ENCODE peak calls at places on chromosomes 5 and 9, in ten cellular contexts. One of them, this sample, is unnamed.
A peak's percentile ranks its signal among the peaks of the same experiment; 100 is the strongest.

GRCh38 chr9:72334658-72335337 is 30.2 kb downstream of the ZFAND5 start:
- DNase-seq in ovary: no peak
- DNase-seq in CD8-positive, alpha-beta T cell: no peak
- DNase-seq in vagina: no peak
- DNase-seq in Panc1: no peak
- DNase-seq in colonic mucosa: no peak
- DNase-seq in right lobe of liver: no peak
- DNase-seq in gastrocnemius medialis: no peak
- DNase-seq in endothelial cell: no peak
- DNase-seq in left ventricle myocardium inferior: no peak
- DNase-seq in this sample: no peak

GRCh38 chr9:8766096-8766495 is 966.5 kb upstream of the DMAC1 start:
- DNase-seq in CD8-positive, alpha-beta T cell: no peak
- DNase-seq in vagina: no peak
- DNase-seq in gastrocnemius medialis: no peak
- DNase-seq in ovary: no peak
- DNase-seq in right lobe of liver: no peak
- DNase-seq in left ventricle myocardium inferior: no peak
- DNase-seq in colonic mucosa: no peak
- DNase-seq in Panc1: no peak
- DNase-seq in endothelial cell: no peak
- DNase-seq in this sample: no peak

GRCh38 chr5:174172104-174172965 is 126.8 kb downstream of the NSG2 start:
- DNase-seq in left ventricle myocardium inferior: no peak
- DNase-seq in colonic mucosa: no peak
- DNase-seq in gastrocnemius medialis: no peak
- DNase-seq in ovary: no peak
- DNase-seq in vagina: peak; percentile 67
- DNase-seq in Panc1: no peak
- DNase-seq in endothelial cell: no peak
- DNase-seq in CD8-positive, alpha-beta T cell: no peak
- DNase-seq in right lobe of liver: no peak
- DNase-seq in this sample: no peak

GRCh38 chr5:158700231-158700996 is 399.3 kb downstream of the EBF1 start:
- DNase-seq in gastrocnemius medialis: no peak
- DNase-seq in left ventricle myocardium inferior: no peak
- DNase-seq in ovary: no peak
- DNase-seq in CD8-positive, alpha-beta T cell: no peak
- DNase-seq in endothelial cell: no peak
- DNase-seq in Panc1: no peak
- DNase-seq in right lobe of liver: no peak
- DNase-seq in vagina: no peak
- DNase-seq in colonic mucosa: no peak
- DNase-seq in this sample: no peak

GRCh38 chr5:78639811-78640210 is 8.8 kb downstream of the LHFPL2 start:
- DNase-seq in right lobe of liver: no peak
- DNase-seq in ovary: no peak
- DNase-seq in gastrocnemius medialis: no peak
- DNase-seq in left ventricle myocardium inferior: no peak
- DNase-seq in Panc1: no peak
- DNase-seq in CD8-positive, alpha-beta T cell: no peak
- DNase-seq in endothelial cell: no peak
- DNase-seq in vagina: no peak
- DNase-seq in colonic mucosa: no peak
- DNase-seq in this sample: no peak

GRCh38 chr9:113463418-113464285 is at the start of gene RGS3:
- DNase-seq in right lobe of liver: peak; percentile 85
- DNase-seq in CD8-positive, alpha-beta T cell: no peak
- DNase-seq in vagina: no peak
- DNase-seq in colonic mucosa: peak; percentile 92
- DNase-seq in Panc1: no peak
- DNase-seq in endothelial cell: peak; percentile 43
- DNase-seq in left ventricle myocardium inferior: peak; percentile 62
- DNase-seq in ovary: peak; percentile 35
- DNase-seq in gastrocnemius medialis: peak; percentile 79
- DNase-seq in this sample: peak; percentile 83

GRCh38 chr9:121765021-121765950 is 113.9 kb downstream of the DAB2IP start:
- DNase-seq in gastrocnemius medialis: peak; percentile 40
- DNase-seq in Panc1: no peak
- DNase-seq in vagina: no peak
- DNase-seq in left ventricle myocardium inferior: peak; percentile 74
- DNase-seq in endothelial cell: no peak
- DNase-seq in ovary: peak; percentile 84
- DNase-seq in CD8-positive, alpha-beta T cell: no peak
- DNase-seq in right lobe of liver: no peak
- DNase-seq in colonic mucosa: no peak
- DNase-seq in this sample: peak; percentile 42

GRCh38 chr5:158882660-158883059 is 217.1 kb downstream of the EBF1 start:
- DNase-seq in right lobe of liver: no peak
- DNase-seq in endothelial cell: no peak
- DNase-seq in gastrocnemius medialis: no peak
- DNase-seq in ovary: no peak
- DNase-seq in vagina: no peak
- DNase-seq in colonic mucosa: no peak
- DNase-seq in CD8-positive, alpha-beta T cell: no peak
- DNase-seq in left ventricle myocardium inferior: no peak
- DNase-seq in Panc1: no peak
- DNase-seq in this sample: no peak

GRCh38 chr9:124894741-124895170 is 32.8 kb downstream of the ARPC5L start:
- DNase-seq in CD8-positive, alpha-beta T cell: peak; percentile 21
- DNase-seq in right lobe of liver: no peak
- DNase-seq in ovary: no peak
- DNase-seq in left ventricle myocardium inferior: no peak
- DNase-seq in gastrocnemius medialis: no peak
- DNase-seq in endothelial cell: peak; percentile 22
- DNase-seq in colonic mucosa: no peak
- DNase-seq in vagina: no peak
- DNase-seq in Panc1: no peak
- DNase-seq in this sample: no peak

GRCh38 chr9:84373975-84374374 is 33.4 kb upstream of the SLC28A3 start:
- DNase-seq in endothelial cell: no peak
- DNase-seq in gastrocnemius medialis: no peak
- DNase-seq in right lobe of liver: no peak
- DNase-seq in left ventricle myocardium inferior: no peak
- DNase-seq in Panc1: no peak
- DNase-seq in vagina: no peak
- DNase-seq in CD8-positive, alpha-beta T cell: no peak
- DNase-seq in ovary: no peak
- DNase-seq in colonic mucosa: no peak
- DNase-seq in this sample: peak; percentile 6

GRCh38 chr5:24388448-24388847 is 256.3 kb downstream of the CDH10 start:
- DNase-seq in vagina: no peak
- DNase-seq in endothelial cell: no peak
- DNase-seq in colonic mucosa: no peak
- DNase-seq in left ventricle myocardium inferior: no peak
- DNase-seq in gastrocnemius medialis: no peak
- DNase-seq in CD8-positive, alpha-beta T cell: no peak
- DNase-seq in right lobe of liver: no peak
- DNase-seq in Panc1: no peak
- DNase-seq in ovary: no peak
- DNase-seq in this sample: no peak

GRCh38 chr5:1918488-1919208 is 35.9 kb upstream of the IRX4 start:
- DNase-seq in left ventricle myocardium inferior: no peak
- DNase-seq in colonic mucosa: no peak
- DNase-seq in CD8-positive, alpha-beta T cell: no peak
- DNase-seq in Panc1: no peak
- DNase-seq in endothelial cell: no peak
- DNase-seq in ovary: no peak
- DNase-seq in vagina: no peak
- DNase-seq in right lobe of liver: no peak
- DNase-seq in gastrocnemius medialis: no peak
- DNase-seq in this sample: no peak

GRCh38 chr5:150639317-150639738 is 1.1 kb upstream of the SYNPO start:
- DNase-seq in endothelial cell: no peak
- DNase-seq in CD8-positive, alpha-beta T cell: no peak
- DNase-seq in right lobe of liver: no peak
- DNase-seq in gastrocnemius medialis: no peak
- DNase-seq in colonic mucosa: no peak
- DNase-seq in left ventricle myocardium inferior: no peak
- DNase-seq in vagina: no peak
- DNase-seq in Panc1: no peak
- DNase-seq in ovary: no peak
- DNase-seq in this sample: no peak

GRCh38 chr9:89808076-89808701 is 203.4 kb downstream of the GADD45G start:
- DNase-seq in right lobe of liver: no peak
- DNase-seq in gastrocnemius medialis: no peak
- DNase-seq in vagina: no peak
- DNase-seq in CD8-positive, alpha-beta T cell: no peak
- DNase-seq in ovary: no peak
- DNase-seq in Panc1: no peak
- DNase-seq in colonic mucosa: no peak
- DNase-seq in left ventricle myocardium inferior: no peak
- DNase-seq in endothelial cell: no peak
- DNase-seq in this sample: no peak
- TF ChIP-seq CTCF in right lobe of liver: peak; percentile 23
- TF ChIP-seq CTCF in gastrocnemius medialis: no peak
- TF ChIP-seq CTCF in vagina: no peak
- TF ChIP-seq CTCF in CD8-positive, alpha-beta T cell: no peak
- TF ChIP-seq CTCF in ovary: no peak
- TF ChIP-seq CTCF in Panc1: no peak
- TF ChIP-seq CTCF in colonic mucosa: no peak
- TF ChIP-seq CTCF in left ventricle myocardium inferior: peak; percentile 28
- TF ChIP-seq CTCF in endothelial cell: no peak
- TF ChIP-seq CTCF in this sample: no peak

GRCh38 chr9:31023793-31024192 is 1360.7 kb upstream of the ACO1 start:
- DNase-seq in colonic mucosa: no peak
- DNase-seq in vagina: no peak
- DNase-seq in right lobe of liver: no peak
- DNase-seq in gastrocnemius medialis: no peak
- DNase-seq in ovary: no peak
- DNase-seq in CD8-positive, alpha-beta T cell: no peak
- DNase-seq in left ventricle myocardium inferior: no peak
- DNase-seq in Panc1: no peak
- DNase-seq in endothelial cell: no peak
- DNase-seq in this sample: no peak
- TF ChIP-seq CTCF in colonic mucosa: no peak
- TF ChIP-seq CTCF in vagina: no peak
- TF ChIP-seq CTCF in right lobe of liver: no peak
- TF ChIP-seq CTCF in gastrocnemius medialis: no peak
- TF ChIP-seq CTCF in ovary: no peak
- TF ChIP-seq CTCF in CD8-positive, alpha-beta T cell: no peak
- TF ChIP-seq CTCF in left ventricle myocardium inferior: no peak
- TF ChIP-seq CTCF in Panc1: no peak
- TF ChIP-seq CTCF in endothelial cell: no peak
- TF ChIP-seq CTCF in this sample: no peak

DNA sequence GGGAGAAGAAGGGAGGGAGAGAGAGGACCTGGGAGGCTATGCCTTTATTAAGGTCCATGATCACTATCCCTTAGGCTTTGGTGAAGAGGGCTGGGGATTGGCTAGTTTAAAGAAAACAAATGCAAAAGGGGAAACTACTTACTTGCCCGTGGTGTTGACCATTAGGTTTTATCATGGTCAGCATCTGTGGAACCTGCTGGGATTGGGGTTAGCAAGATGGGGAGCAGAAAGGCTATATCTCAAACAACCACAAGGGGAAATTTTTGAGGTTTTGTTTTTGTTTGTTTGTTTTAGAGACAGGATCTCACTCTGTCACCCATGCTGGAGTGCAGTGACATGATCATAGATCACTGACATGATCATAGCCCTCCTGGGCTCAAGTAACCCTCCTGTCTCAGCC is 9.0 kb upstream of the RAD23B start:
- DNase-seq in gastrocnemius medialis: no peak
- DNase-seq in right lobe of liver: no peak
- DNase-seq in vagina: no peak
- DNase-seq in left ventricle myocardium inferior: no peak
- DNase-seq in ovary: no peak
- DNase-seq in Panc1: no peak
- DNase-seq in CD8-positive, alpha-beta T cell: no peak
- DNase-seq in endothelial cell: no peak
- DNase-seq in colonic mucosa: no peak
- DNase-seq in this sample: no peak
- TF ChIP-seq CTCF in gastrocnemius medialis: no peak
- TF ChIP-seq CTCF in right lobe of liver: peak; percentile 20
- TF ChIP-seq CTCF in vagina: no peak
- TF ChIP-seq CTCF in left ventricle myocardium inferior: no peak
- TF ChIP-seq CTCF in ovary: no peak
- TF ChIP-seq CTCF in Panc1: no peak
- TF ChIP-seq CTCF in CD8-positive, alpha-beta T cell: no peak
- TF ChIP-seq CTCF in endothelial cell: peak; percentile 35
- TF ChIP-seq CTCF in colonic mucosa: no peak
- TF ChIP-seq CTCF in this sample: no peak

GRCh38 chr9:36911037-36911436 is 123.0 kb downstream of the PAX5 start:
- DNase-seq in gastrocnemius medialis: no peak
- DNase-seq in left ventricle myocardium inferior: no peak
- DNase-seq in vagina: no peak
- DNase-seq in CD8-positive, alpha-beta T cell: no peak
- DNase-seq in ovary: no peak
- DNase-seq in Panc1: no peak
- DNase-seq in colonic mucosa: no peak
- DNase-seq in right lobe of liver: no peak
- DNase-seq in endothelial cell: no peak
- DNase-seq in this sample: no peak
- TF ChIP-seq CTCF in gastrocnemius medialis: no peak
- TF ChIP-seq CTCF in left ventricle myocardium inferior: no peak
- TF ChIP-seq CTCF in vagina: no peak
- TF ChIP-seq CTCF in CD8-positive, alpha-beta T cell: no peak
- TF ChIP-seq CTCF in ovary: no peak
- TF ChIP-seq CTCF in Panc1: no peak
- TF ChIP-seq CTCF in colonic mucosa: no peak
- TF ChIP-seq CTCF in right lobe of liver: no peak
- TF ChIP-seq CTCF in endothelial cell: no peak
- TF ChIP-seq CTCF in this sample: no peak

DNA sequence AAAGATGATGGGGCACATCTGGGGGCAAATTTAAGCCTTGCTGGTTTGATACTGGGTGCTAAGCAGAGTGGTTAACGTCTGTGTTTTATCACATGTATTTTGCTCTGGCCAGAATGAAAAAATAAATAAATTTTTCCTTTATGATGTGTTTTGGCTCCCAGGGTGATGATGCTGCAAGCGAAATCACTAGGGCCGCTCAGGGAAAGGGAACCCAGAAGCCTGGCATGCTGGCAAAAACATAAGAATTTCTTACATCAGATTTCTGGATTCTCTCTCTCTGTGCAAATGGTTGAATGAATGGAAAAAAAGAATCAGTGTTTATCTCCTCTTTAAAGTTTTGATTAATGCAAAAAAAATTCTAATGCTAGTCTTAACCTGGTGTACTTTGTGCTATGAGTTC is 1975.2 kb upstream of the C9orf72 start:
- DNase-seq in CD8-positive, alpha-beta T cell: no peak
- DNase-seq in colonic mucosa: no peak
- DNase-seq in endothelial cell: no peak
- DNase-seq in Panc1: no peak
- DNase-seq in left ventricle myocardium inferior: no peak
- DNase-seq in right lobe of liver: no peak
- DNase-seq in ovary: no peak
- DNase-seq in gastrocnemius medialis: no peak
- DNase-seq in vagina: no peak
- DNase-seq in this sample: no peak
- TF ChIP-seq CTCF in CD8-positive, alpha-beta T cell: no peak
- TF ChIP-seq CTCF in colonic mucosa: no peak
- TF ChIP-seq CTCF in endothelial cell: no peak
- TF ChIP-seq CTCF in Panc1: no peak
- TF ChIP-seq CTCF in left ventricle myocardium inferior: no peak
- TF ChIP-seq CTCF in right lobe of liver: no peak
- TF ChIP-seq CTCF in ovary: no peak
- TF ChIP-seq CTCF in gastrocnemius medialis: no peak
- TF ChIP-seq CTCF in vagina: no peak
- TF ChIP-seq CTCF in this sample: no peak

This sample was measured in Calu3.